ENCODE peak calls at places on chromosomes 6 and 20, in eight cellular contexts. T is GM10248, L is endodermal cell, Y is AG20443, I is posterior vena cava, U is H4, D is GM23248, Q is epithelial cell of esophagus. Z is an unnamed sample.
A peak's percentile ranks its signal among the peaks of the same experiment; 100 is the strongest.

GRCh38 chr20:44678247-44678646 is 26.7 kb upstream of the ADA start:
- DNase-seq in Y (no peak), I (no peak), D (no peak), U (no peak), T (no peak), Q (peak; percentile 58), L (no peak), Z (no peak)

GRCh38 chr6:51630011-51630410 is 457.4 kb downstream of the PKHD1 start:
- DNase-seq in L (no peak), I (no peak), Q (no peak), D (no peak), U (no peak), Y (no peak), T (no peak), Z (no peak)

GRCh38 chr20:46090095-46090388 is 280 bp upstream of the NCOA5 start:
- DNase-seq in Y (no peak), I (no peak), Q (no peak), U (no peak), L (no peak), D (no peak), T (no peak), Z (no peak)

GRCh38 chr20:46269372-46269771 is 38.9 kb downstream of the CDH22 start:
- DNase-seq in D (no peak), U (no peak), Y (no peak), Q (no peak), T (no peak), L (no peak), I (no peak), Z (peak; percentile 31)

GRCh38 chr6:157464653-157465535 is 83.9 kb downstream of the ZDHHC14 start:
- DNase-seq in U (no peak), Q (no peak), D (peak; percentile 29), I (no peak), L (no peak), Y (peak; percentile 41), T (peak; percentile 53), Z (no peak)

GRCh38 chr6:7866531-7866930 is 44.1 kb downstream of the TXNDC5 start:
- DNase-seq in U (no peak), Q (no peak), L (no peak), I (no peak), T (no peak), Y (no peak), D (no peak), Z (no peak)

GRCh38 chr20:35663516-35663812 is 1.2 kb downstream of the CPNE1 start:
- DNase-seq in I (no peak), Y (no peak), L (no peak), Q (no peak), U (no peak), T (no peak), D (peak; percentile 73), Z (no peak)

GRCh38 chr20:40753472-40753871 is 64.4 kb upstream of the MAFB start:
- DNase-seq in D (no peak), Q (no peak), L (peak; percentile 13), T (no peak), U (no peak), I (no peak), Y (no peak), Z (no peak)

GRCh38 chr6:5746392-5747140 is 260.2 kb downstream of the NRN1 start:
- DNase-seq in Y (peak; percentile 46), D (peak; percentile 38), I (no peak), L (peak; percentile 88), U (no peak), Q (peak; percentile 19), T (no peak), Z (peak; percentile 75)

GRCh38 chr6:149963212-149963461 is 606 bp upstream of the ULBP1 start:
- DNase-seq in T (no peak), U (peak; percentile 45), I (peak; percentile 79), L (peak; percentile 80), Q (peak; percentile 37), D (peak; percentile 70), Y (peak; percentile 66), Z (peak; percentile 80)

GRCh38 chr6:33794910-33795615 is 6.1 kb upstream of the LEMD2 start:
- DNase-seq in I (no peak), U (no peak), D (peak; percentile 31), Y (no peak), L (peak; percentile 70), Q (no peak), T (no peak), Z (peak; percentile 92)

GRCh38 chr20:61744691-61745396 is 320.8 kb downstream of the TAF4 start:
- DNase-seq in Q (peak; percentile 11), D (peak; percentile 43), U (no peak), L (no peak), T (no peak), Y (no peak), I (peak; percentile 59), Z (peak; percentile 49)

GRCh38 chr6:14412026-14412425 is 294.5 kb downstream of the CD83 start:
- DNase-seq in T (no peak), L (no peak), Y (peak; percentile 32), Q (no peak), I (no peak), D (peak; percentile 14), U (no peak), Z (no peak)

GRCh38 chr6:169964440-169965212 is 213.2 kb downstream of the ERMARD start:
- DNase-seq in T (no peak), Q (no peak), U (no peak), Y (no peak), D (no peak), L (peak; percentile 19), I (peak; percentile 48), Z (no peak)

GRCh38 chr20:35503841-35504460 is 25.5 kb downstream of the C20orf173 start:
- DNase-seq in D (no peak), I (no peak), L (no peak), U (no peak), Y (no peak), Q (no peak), T (no peak), Z (no peak)

GRCh38 chr20:13101276-13101675 is 92.5 kb downstream of the SPTLC3 start:
- DNase-seq in Q (no peak), Y (no peak), I (no peak), L (no peak), U (no peak), T (no peak), D (no peak), Z (no peak)

GRCh38 chr6:20707166-20707485 is 172.9 kb downstream of the CDKAL1 start:
- DNase-seq in Q (no peak), L (no peak), T (no peak), D (no peak), Y (no peak), U (no peak), I (no peak), Z (no peak)

GRCh38 chr6:14196029-14196428 is 78.5 kb downstream of the CD83 start:
- DNase-seq in Y (no peak), T (no peak), D (no peak), U (no peak), L (no peak), Q (no peak), I (no peak), Z (no peak)